ENCODE peak calls at places on chromosomes 6 and 20, in six cellular contexts. V is activated gamma-delta T cell treated with Interleukin-2 at 50 U/mL for 16 hours; S is CD8-positive, alpha-beta T cell; D is sciatic nerve; N is NCI-H748 treated with DMSO at 0.1 percent for 48 hours; O is activated CD8-positive, alpha-beta memory T cell treated with anti-CD3 and anti-CD28 coated beads, Interleukin-2, amount 50 U/mL, for 48 hours. R is an unnamed sample.

GRCh38 chr6:49328051-49328450 is 135.0 kb downstream of the MMUT start:
- DNase-seq in V (no peak), S (no peak), D (no peak), N (peak), O (no peak), R (no peak)

GRCh38 chr6:132812255-132812732 is 2.1 kb upstream of the RPS12 start:
- DNase-seq in V (no peak), S (no peak), D (no peak), N (no peak), O (no peak), R (peak)

GRCh38 chr6:1619666-1620503 is 10.2 kb downstream of the FOXC1 start:
- DNase-seq in V (no peak), S (no peak), D (peak), N (no peak), O (no peak), R (no peak)

GRCh38 chr6:13575377-13575775 is 975 bp downstream of the SIRT5 start:
- DNase-seq in V (no peak), S (no peak), D (no peak), N (no peak), O (no peak), R (no peak)

GRCh38 chr6:125533710-125534397 is 215.6 kb upstream of the HEY2 start:
- DNase-seq in V (no peak), S (no peak), D (no peak), N (no peak), O (no peak), R (no peak)

GRCh38 chr20:32999603-33000250 is 4.5 kb downstream of the SUN5 start:
- DNase-seq in V (no peak), S (no peak), D (no peak), N (no peak), O (no peak), R (no peak)

GRCh38 chr6:14676977-14677781 is 559.6 kb downstream of the CD83 start:
- DNase-seq in V (no peak), S (no peak), D (no peak), N (no peak), O (no peak), R (no peak)

GRCh38 chr6:27132532-27133280 is 114.8 kb upstream of the PRSS16 start:
- DNase-seq in V (peak), S (peak), D (peak), N (peak), O (peak), R (peak)

GRCh38 chr20:41011551-41012067 is 17.0 kb upstream of the TOP1 start:
- DNase-seq in V (no peak), S (no peak), D (no peak), N (no peak), O (no peak), R (no peak)

GRCh38 chr6:63440057-63440456 is 120.3 kb upstream of the LGSN start:
- DNase-seq in V (no peak), S (no peak), D (no peak), N (no peak), O (no peak), R (no peak)

GRCh38 chr6:11732036-11732545 is 46.5 kb downstream of the ADTRP start:
- DNase-seq in V (no peak), S (peak), D (peak), N (no peak), O (peak), R (no peak)

GRCh38 chr6:27836783-27837635 is 75.2 kb downstream of the OR2B2 start:
- DNase-seq in V (peak), S (peak), D (peak), N (peak), O (peak), R (peak)

GRCh38 chr6:6623553-6623952 is 35.0 kb downstream of the LY86 start:
- DNase-seq in V (no peak), S (no peak), D (no peak), N (no peak), O (no peak), R (no peak)

GRCh38 chr6:139240161-139241010 is 51.4 kb downstream of the TXLNB start:
- DNase-seq in V (no peak), S (no peak), D (no peak), N (peak), O (no peak), R (no peak)

R was measured in naive thymus-derived CD4-positive, alpha-beta T cell.